ENCODE peak calls at places on chromosomes 2 and 18, in five cellular contexts. N is neural progenitor cell; I is activated CD4-positive, alpha-beta memory T cell treated with anti-CD3 and anti-CD28 coated beads, Interleukin-2, amount 10 ng/mL, durations not matched to agents 7 days and 5 days; R is fibroblast of lung; H is nephron progenitor cell. Z is an unnamed sample.

GRCh38 chr2:85737481-85737880 is 16.3 kb upstream of the ATOH8 start:
- DNase-seq in H (no peak), I (no peak), R (peak; percentile 88), N (no peak), Z (no peak)

GRCh38 chr2:166375736-166376487 is at the start of gene SCN9A:
- DNase-seq in R (peak; percentile 93), I (peak; percentile 36), H (peak; percentile 88), N (peak; percentile 94), Z (peak; percentile 86)

GRCh38 chr2:175855236-175855635 is 146.8 kb downstream of the LNPK start:
- DNase-seq in I (no peak), H (no peak), N (no peak), R (no peak), Z (no peak)

GRCh38 chr2:100199421-100199820 is 57.0 kb upstream of the AFF3 start:
- DNase-seq in R (no peak), I (no peak), H (no peak), N (no peak), Z (no peak)

GRCh38 chr2:149371476-149371875 is 41.1 kb downstream of the LYPD6 start:
- DNase-seq in R (no peak), H (no peak), I (no peak), N (no peak), Z (no peak)

GRCh38 chr18:46182633-46183401 is 78.6 kb downstream of the HAUS1 start:
- DNase-seq in I (no peak), H (no peak), R (peak; percentile 52), N (no peak), Z (no peak)

GRCh38 chr2:123456416-123456815 is 568.7 kb upstream of the CNTNAP5 start:
- DNase-seq in N (no peak), R (no peak), I (no peak), H (no peak), Z (no peak)

GRCh38 chr2:10740226-10740625 is 18.8 kb downstream of the ATP6V1C2 start:
- DNase-seq in N (no peak), R (no peak), H (no peak), I (no peak), Z (no peak)

GRCh38 chr2:230447036-230447435 is 31.0 kb downstream of the SP100 start:
- DNase-seq in H (no peak), N (no peak), R (no peak), I (no peak), Z (no peak)

GRCh38 chr2:208255557-208256106 is 761 bp upstream of the IDH1 start:
- DNase-seq in N (no peak), R (no peak), H (no peak), I (no peak), Z (no peak)

GRCh38 chr2:104856086-104856972 is 2.4 kb downstream of the POU3F3 start:
- DNase-seq in H (no peak), N (peak; percentile 48), I (no peak), R (peak; percentile 61), Z (no peak)

GRCh38 chr2:46352621-46353020 is 55.4 kb downstream of the EPAS1 start:
- DNase-seq in R (no peak), H (no peak), N (no peak), I (no peak), Z (no peak)

Z was measured in iPS-NIHi11.